ENCODE peak calls at places on chromosomes 12 and 14, in seven cellular contexts. I, W, Y, J, Q, A and C are unnamed samples.
A peak's percentile ranks its signal among the peaks of the same experiment; 100 is the strongest.

GRCh38 chr14:73203527-73203926 is 33.8 kb upstream of the PAPLN start:
- DNase-seq in I (no peak), W (no peak), Y (no peak), J (no peak), Q (no peak), A (no peak), C (no peak)

GRCh38 chr12:103909811-103910210 is 20.4 kb upstream of the HSP90B1 start:
- DNase-seq in I (no peak), W (no peak), Y (no peak), J (no peak), Q (no peak), A (no peak), C (no peak)

GRCh38 chr14:104296388-104297312 is 158.3 kb downstream of the KIF26A start:
- DNase-seq in I (no peak), W (peak; percentile 20), Y (peak; percentile 20), J (no peak), Q (peak; percentile 82), A (no peak), C (peak; percentile 81)

GRCh38 chr14:34223302-34224150 is 238.5 kb downstream of the SPTSSA start:
- DNase-seq in I (no peak), W (no peak), Y (no peak), J (no peak), Q (no peak), A (no peak), C (no peak)

GRCh38 chr12:131920902-131921840 is 7.9 kb upstream of the PUS1 start:
- DNase-seq in I (no peak), W (no peak), Y (peak; percentile 45), J (no peak), Q (no peak), A (no peak), C (no peak)

GRCh38 chr14:51157012-51157411 is 62.1 kb upstream of the TRIM9 start:
- DNase-seq in I (no peak), W (no peak), Y (no peak), J (no peak), Q (no peak), A (no peak), C (peak; percentile 38)

GRCh38 chr14:64095620-64096019 is 198.6 kb downstream of the ESR2 start:
- DNase-seq in I (no peak), W (no peak), Y (no peak), J (no peak), Q (no peak), A (no peak), C (no peak)

GRCh38 chr12:39368891-39369290 is 74.0 kb downstream of the KIF21A start:
- DNase-seq in I (no peak), W (no peak), Y (no peak), J (no peak), Q (no peak), A (no peak), C (no peak)

GRCh38 chr14:96053600-96054381 is 14.6 kb downstream of the C14orf132 start:
- DNase-seq in I (no peak), W (no peak), Y (no peak), J (peak; percentile 87), Q (no peak), A (peak; percentile 59), C (no peak)

GRCh38 chr12:47419500-47419899 is 286.3 kb downstream of the RPAP3 start:
- DNase-seq in I (no peak), W (no peak), Y (no peak), J (no peak), Q (no peak), A (no peak), C (no peak)

GRCh38 chr14:97218713-97219355 is 421.7 kb downstream of the VRK1 start:
- DNase-seq in I (no peak), W (peak; percentile 22), Y (no peak), J (no peak), Q (no peak), A (no peak), C (no peak)

GRCh38 chr14:96351986-96352385 is 11.2 kb downstream of the ATG2B start:
- DNase-seq in I (no peak), W (no peak), Y (no peak), J (no peak), Q (no peak), A (no peak), C (no peak)

GRCh38 chr14:105918496-105919262 is 392.3 kb downstream of the TMEM121 start:
- DNase-seq in I (no peak), W (peak; percentile 10), Y (peak; percentile 35), J (no peak), Q (no peak), A (no peak), C (no peak)

GRCh38 chr12:12501121-12501520 is 61.5 kb downstream of the DUSP16 start:
- DNase-seq in I (no peak), W (no peak), Y (no peak), J (no peak), Q (no peak), A (no peak), C (no peak)

GRCh38 chr12:123269980-123270379 is 1.7 kb downstream of the CDK2AP1 start:
- DNase-seq in I (no peak), W (no peak), Y (no peak), J (no peak), Q (no peak), A (no peak), C (no peak)

GRCh38 chr14:80231732-80232131 is 20.4 kb upstream of the DIO2 start:
- DNase-seq in I (no peak), W (no peak), Y (no peak), J (no peak), Q (no peak), A (peak; percentile 5), C (no peak)
- H3K9me3 ChIP-seq in I (no peaks in the 10 kb centered on the region), W (peaks cover 4% of the 10 kb centered on the region), Y (no peaks in the 10 kb centered on the region), J (peaks cover 16% of the 10 kb centered on the region), Q (no peaks in the 10 kb centered on the region), A (no peaks in the 10 kb centered on the region), C (no peaks in the 10 kb centered on the region)

DNA sequence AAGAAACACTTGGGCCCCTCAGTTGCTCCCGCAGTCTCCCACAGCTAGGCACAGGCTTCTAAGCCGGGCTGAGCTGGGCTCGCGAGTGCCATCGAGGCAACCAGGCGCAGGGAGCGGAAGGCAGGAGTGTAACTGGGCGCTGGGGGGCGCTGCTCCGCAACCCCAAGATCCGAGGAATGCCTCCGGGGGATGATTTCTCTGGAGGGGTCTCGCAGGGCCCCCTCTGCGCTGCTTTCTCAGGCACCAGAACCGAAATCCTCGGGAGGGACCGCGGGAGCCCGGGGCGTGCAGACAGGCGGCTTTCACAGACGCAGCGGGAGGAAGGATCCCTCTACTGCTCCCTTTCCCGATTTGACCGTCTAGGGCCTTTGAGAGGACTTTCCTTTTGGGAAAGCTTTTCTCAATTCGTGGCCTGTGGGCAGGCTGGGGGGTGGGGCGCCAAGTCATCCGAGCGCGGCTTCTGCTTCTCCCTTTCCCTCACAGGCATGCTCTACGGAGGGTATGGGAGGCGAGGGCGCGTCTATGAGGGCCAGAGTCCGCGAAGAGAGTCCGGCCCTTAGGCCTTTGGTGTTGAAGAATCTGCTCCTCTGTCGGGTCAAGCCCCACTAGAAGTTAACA is 4.3 kb upstream of the NKX2-1 start:
- DNase-seq in I (no peak), W (no peak), Y (no peak), J (no peak), Q (no peak), A (no peak), C (no peak)
- H3K4me3 ChIP-seq in I (no peak overlapping the region), W (no peak overlapping the region), Y (peak overlapping the region; percentile 42), J (no peak overlapping the region), Q (no peak overlapping the region), A (no peak overlapping the region), C (no peak overlapping the region)

DNA sequence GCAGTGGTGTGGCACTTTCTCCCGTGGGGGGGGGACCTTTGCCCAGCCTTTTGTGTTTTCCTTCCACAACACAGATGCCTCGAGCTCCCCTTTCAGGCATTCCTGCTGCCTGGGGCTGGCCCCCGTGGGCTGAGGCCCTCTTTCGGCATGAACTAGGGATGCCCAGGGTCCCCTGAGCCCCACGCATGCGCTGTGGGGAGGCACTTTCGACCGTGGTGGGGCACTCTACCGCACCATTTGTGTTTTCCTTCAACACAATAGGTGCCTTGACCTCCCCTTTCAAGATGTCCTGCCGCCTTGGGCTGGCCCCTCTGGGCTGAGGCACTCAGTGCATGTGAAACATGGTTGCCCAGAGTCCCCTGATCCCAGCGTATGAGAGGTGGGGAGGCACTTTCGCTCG is 363.7 kb downstream of the ALG10 start:
- DNase-seq in I (no peak), W (no peak), Y (no peak), J (no peak), Q (no peak), A (no peak), C (no peak)
- H3K9me3 ChIP-seq in I (no peaks in the 10 kb centered on the region), W (peaks cover 99% of the 10 kb centered on the region), Y (peaks cover 20% of the 10 kb centered on the region), J (peaks cover 100% of the 10 kb centered on the region), Q (peaks cover 14% of the 10 kb centered on the region), A (peaks cover 2% of the 10 kb centered on the region), C (no peaks in the 10 kb centered on the region)

GRCh38 chr12:28645436-28645835 is 455.2 kb downstream of the CCDC91 start:
- DNase-seq in I (no peak), W (no peak), Y (no peak), J (no peak), Q (no peak), A (no peak), C (no peak)

GRCh38 chr12:28652239-28652638 is 462.0 kb downstream of the CCDC91 start:
- DNase-seq in I (no peak), W (no peak), Y (no peak), J (no peak), Q (no peak), A (no peak), C (no peak)

GRCh38 chr12:28645891-28646290 is 455.6 kb downstream of the CCDC91 start:
- DNase-seq in I (no peak), W (no peak), Y (no peak), J (no peak), Q (no peak), A (no peak), C (no peak)

DNA sequence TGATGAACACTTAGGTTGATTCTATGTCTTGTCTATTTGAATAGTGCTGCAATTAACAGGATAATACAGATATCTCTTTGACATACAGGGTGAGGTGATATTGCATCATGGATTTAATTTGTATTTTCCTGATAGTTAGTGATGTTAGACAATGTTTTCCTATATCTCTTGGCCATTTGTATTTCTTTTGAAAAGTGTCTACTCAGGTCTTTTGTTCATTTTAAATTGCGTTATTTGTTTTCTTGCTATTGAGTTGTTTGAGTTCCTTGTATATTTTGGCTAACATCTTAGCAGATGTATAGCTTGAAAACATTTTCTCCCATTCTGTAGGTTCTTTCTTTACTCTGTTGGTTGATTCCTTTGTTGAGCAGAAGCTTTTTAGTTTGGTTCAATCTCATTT is 460.6 kb downstream of the CCDC91 start:
- DNase-seq in I (no peak), W (no peak), Y (no peak), J (no peak), Q (no peak), A (no peak), C (no peak)
- H3K4me3 ChIP-seq in I (no peak overlapping the region), W (no peak overlapping the region), Y (no peak overlapping the region), J (no peak overlapping the region), Q (no peak overlapping the region), A (no peak overlapping the region), C (no peak overlapping the region)

GRCh38 chr14:45621731-45622130 is 368.7 kb upstream of the MIS18BP1 start:
- DNase-seq in I (no peak), W (no peak), Y (no peak), J (no peak), Q (no peak), A (no peak), C (no peak)
- H3K9me3 ChIP-seq in I (no peaks in the 10 kb centered on the region), W (no peaks in the 10 kb centered on the region), Y (no peaks in the 10 kb centered on the region), J (peaks cover 4% of the 10 kb centered on the region), Q (no peaks in the 10 kb centered on the region), A (no peaks in the 10 kb centered on the region), C (no peaks in the 10 kb centered on the region)